ENCODE peak calls at places on chromosomes 12 and 14, in seven cellular contexts. M is transverse colon, Q is HCT116, D is stomach, J is K562, A is IMR-90, S is breast epithelium. R is an unnamed sample.
A peak's percentile ranks its signal among the peaks of the same experiment; 100 is the strongest.

GRCh38 chr14:32601908-32602307 is 272.8 kb downstream of the AKAP6 start:
- DNase-seq in D (no peak), M (no peak), Q (no peak), A (no peak), J (no peak), S (no peak), R (no peak)

GRCh38 chr14:97709552-97709951 is 912.4 kb downstream of the VRK1 start:
- DNase-seq in S (no peak), D (no peak), A (no peak), M (peak; percentile 30), J (no peak), Q (no peak), R (no peak)

GRCh38 chr12:123973552-123974341 is 732 bp downstream of the ZNF664 start:
- DNase-seq in A (peak; percentile 10), J (no peak), M (peak; percentile 55), Q (no peak), S (peak; percentile 21), D (peak; percentile 52), R (peak; percentile 43)

GRCh38 chr14:100150932-100151587 is 8.4 kb downstream of the DEGS2 start:
- DNase-seq in D (no peak), Q (no peak), J (no peak), A (no peak), M (no peak), S (no peak), R (no peak)

GRCh38 chr12:106924458-106924857 is 31.2 kb upstream of the TMEM263 start:
- DNase-seq in J (no peak), A (peak; percentile 48), D (no peak), Q (no peak), S (no peak), M (no peak), R (no peak)

GRCh38 chr12:89166525-89166934 is 185.8 kb downstream of the DUSP6 start:
- DNase-seq in S (no peak), Q (no peak), A (peak; percentile 60), D (no peak), J (no peak), M (no peak), R (no peak)

GRCh38 chr12:117212563-117213190 is 22.4 kb upstream of the FBXO21 start:
- DNase-seq in D (peak; percentile 74), M (peak; percentile 69), Q (peak; percentile 68), J (peak; percentile 75), S (peak; percentile 58), A (peak; percentile 71), R (peak; percentile 70)

GRCh38 chr12:110776410-110776809 is 33.7 kb upstream of the PPP1CC start:
- DNase-seq in A (no peak), Q (no peak), D (no peak), M (peak; percentile 17), S (no peak), J (no peak), R (no peak)

GRCh38 chr12:124297856-124298255 is 3.0 kb downstream of the RFLNA start:
- DNase-seq in Q (no peak), A (no peak), D (no peak), J (no peak), M (no peak), S (no peak), R (no peak)

GRCh38 chr12:108332791-108333382 is 6.2 kb downstream of the CMKLR1 start:
- DNase-seq in A (no peak), J (no peak), M (peak; percentile 42), S (peak; percentile 28), Q (no peak), D (no peak), R (no peak)

GRCh38 chr12:130968611-130969010 is 14.9 kb downstream of the ADGRD1 start:
- DNase-seq in S (no peak), A (no peak), Q (no peak), M (no peak), J (no peak), D (no peak), R (no peak)

GRCh38 chr14:100303179-100303578 is 3.1 kb downstream of the SLC25A29 start:
- DNase-seq in S (no peak), J (peak; percentile 29), A (no peak), D (no peak), M (no peak), Q (no peak), R (no peak)

GRCh38 chr12:124827588-124828184 is 36.0 kb downstream of the SCARB1 start:
- DNase-seq in A (no peak), M (peak; percentile 60), D (no peak), J (no peak), Q (no peak), S (no peak), R (no peak)

GRCh38 chr12:96720363-96720705 is 186.7 kb upstream of the NEDD1 start:
- DNase-seq in S (no peak), D (no peak), M (peak; percentile 8), A (no peak), Q (no peak), J (no peak), R (peak; percentile 32)

GRCh38 chr12:7152818-7153217 is 22.6 kb downstream of the CLSTN3 start:
- DNase-seq in Q (no peak), A (no peak), S (no peak), M (no peak), J (no peak), D (no peak), R (no peak)

GRCh38 chr14:69038449-69039286 is 59.6 kb upstream of the ACTN1 start:
- DNase-seq in S (no peak), Q (no peak), A (peak; percentile 88), J (no peak), M (no peak), D (no peak), R (no peak)

GRCh38 chr14:97359391-97359790 is 562.2 kb downstream of the VRK1 start:
- DNase-seq in S (no peak), J (no peak), A (no peak), D (no peak), Q (no peak), M (no peak), R (no peak)

GRCh38 chr12:103817791-103818190 is 23.2 kb downstream of the NT5DC3 start:
- DNase-seq in M (no peak), J (no peak), Q (no peak), S (no peak), A (no peak), D (no peak), R (no peak)

DNA sequence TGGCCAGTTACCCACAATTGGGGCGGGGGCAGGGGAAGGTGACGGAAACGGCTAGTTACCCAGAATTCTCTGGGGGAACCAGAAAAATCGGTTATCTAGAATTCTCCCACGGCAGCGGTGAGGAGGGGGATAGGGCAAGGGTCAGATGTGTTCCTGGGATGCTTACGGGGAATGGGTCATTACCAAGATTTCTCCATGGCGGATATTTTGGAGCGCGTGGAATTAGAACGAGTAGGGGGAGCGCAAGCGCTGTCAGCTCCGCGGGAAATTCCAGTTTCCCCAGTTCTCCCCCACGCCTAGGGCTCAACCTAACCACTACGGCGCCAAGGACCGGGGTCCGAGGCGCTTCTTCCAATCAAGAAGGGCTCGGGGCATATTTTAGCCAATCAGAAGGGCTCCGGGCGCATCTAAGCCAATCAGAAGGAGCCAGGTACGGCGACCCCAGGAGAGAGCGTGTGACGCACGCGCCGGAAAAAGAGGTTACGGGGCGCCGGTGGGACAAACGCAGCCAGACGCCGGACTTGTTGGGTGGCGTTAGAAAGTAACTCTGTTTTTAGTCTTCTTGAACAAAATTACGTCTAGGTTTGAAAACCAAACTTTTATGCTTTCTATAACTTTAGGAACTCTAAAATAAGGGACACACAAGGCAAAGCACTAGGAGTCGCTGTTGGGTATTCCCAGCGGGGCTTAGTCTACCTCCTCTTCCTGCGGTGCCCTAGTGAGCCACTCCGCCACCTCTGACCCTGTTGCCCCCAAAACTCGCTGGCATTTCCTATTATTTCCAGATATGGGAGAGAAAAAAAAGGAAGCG is at the start of gene PAN2:
- DNase-seq in J (peak; percentile 100), S (peak; percentile 98), D (peak; percentile 96), Q (peak; percentile 98), M (peak; percentile 96), A (peak; percentile 97), R (peak; percentile 95)
- TF ChIP-seq POLR2A in J (peak; percentile 90), S (peak; percentile 79), D (no peak), Q (peak; percentile 82), M (peak; percentile 64), A (peak; percentile 85), R (peak; percentile 48)

GRCh38 chr12:55724226-55724939 is 4.2 kb downstream of the RDH5 start:
- DNase-seq in S (peak; percentile 73), J (peak; percentile 55), D (peak; percentile 76), M (peak; percentile 82), Q (no peak), A (peak; percentile 69), R (peak; percentile 51)

GRCh38 chr12:55726911-55727310 is 1.9 kb downstream of the CD63 start:
- DNase-seq in Q (no peak), S (no peak), D (no peak), A (no peak), J (no peak), M (no peak), R (no peak)

GRCh38 chr12:55724940-55725309 is 3.9 kb downstream of the CD63 start:
- DNase-seq in S (no peak), D (no peak), M (peak; percentile 8), Q (no peak), A (no peak), J (no peak), R (no peak)

GRCh38 chr12:55723516-55724225 is 3.5 kb downstream of the RDH5 start:
- DNase-seq in D (no peak), J (no peak), S (no peak), M (peak; percentile 23), Q (no peak), A (no peak), R (no peak)

GRCh38 chr12:55725556-55725955 is 3.3 kb downstream of the CD63 start:
- DNase-seq in D (no peak), A (no peak), S (no peak), M (peak; percentile 7), J (no peak), Q (no peak), R (no peak)
- H3K4me3 ChIP-seq in D (no peak overlapping the region), A (no peak overlapping the region), S (no peak overlapping the region), M (no peak overlapping the region), J (no peak overlapping the region), Q (no peak overlapping the region), R (no peak overlapping the region)

DNA sequence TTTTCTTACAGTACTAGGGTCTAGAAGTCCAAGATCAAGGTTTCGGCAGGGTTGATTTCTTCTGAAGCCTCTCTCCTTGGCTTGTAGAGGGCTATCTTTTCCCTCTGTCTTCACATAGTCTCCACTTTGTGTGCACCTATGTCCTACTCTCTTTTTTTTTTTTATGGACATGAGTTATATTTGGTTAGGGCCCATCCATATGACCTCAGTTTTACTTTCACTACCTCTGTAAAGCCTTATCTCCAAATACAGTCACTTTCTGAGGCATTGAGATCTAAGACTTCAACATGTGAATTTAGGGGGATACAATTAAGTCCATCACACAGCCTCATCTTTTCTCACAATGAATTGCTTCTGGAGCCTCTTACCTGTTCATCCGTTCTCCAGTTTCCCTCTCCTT is 5.8 kb upstream of the SPTB start:
- DNase-seq in D (no peak), S (no peak), J (no peak), M (no peak), A (no peak), Q (no peak), R (no peak)
- TF ChIP-seq POLR2A in D (no peak), S (no peak), J (no peak), M (no peak), A (no peak), Q (no peak), R (no peak)

GRCh38 chr12:98644712-98645571 is at the start of the genes APAF1 and IKBIP:
- DNase-seq in M (peak; percentile 99), S (peak; percentile 95), A (peak; percentile 94), J (peak; percentile 93), Q (peak; percentile 86), D (peak; percentile 99), R (peak; percentile 98)

GRCh38 chr12:98646165-98646764 is 1.2 kb downstream of the APAF1 start:
- DNase-seq in M (no peak), Q (peak; percentile 15), D (no peak), A (peak; percentile 32), S (no peak), J (no peak), R (no peak)

GRCh38 chr12:98644433-98644711 is 216 bp downstream of the IKBIP start:
- DNase-seq in J (peak; percentile 63), Q (peak; percentile 27), D (peak; percentile 28), A (no peak), M (peak; percentile 29), S (peak; percentile 21), R (peak; percentile 37)

GRCh38 chr12:98645572-98646067 is 530 bp downstream of the APAF1 start:
- DNase-seq in A (no peak), J (peak; percentile 23), M (peak; percentile 33), S (no peak), Q (no peak), D (peak; percentile 27), R (peak; percentile 21)
- H3K4me3 ChIP-seq in A (peak overlapping the region; percentile 67), J (peak overlapping the region; percentile 98), M (peak overlapping the region; percentile 99), S (peak overlapping the region; percentile 99), Q (peak overlapping the region; percentile 91), D (peak overlapping the region; percentile 99), R (peak overlapping the region; percentile 98)